ENCODE peak calls at places on chromosomes 5 and 9, in seven cellular contexts. K is tibial nerve, S is erythroblast, X is breast epithelium, H is EH, P is fibroblast of the conjunctiva, B is HT1080. F is an unnamed sample.

GRCh38 chr9:112072721-112073553 is 102.2 kb downstream of the SUSD1 start:
- DNase-seq in S (peak), H (peak), X (no peak), B (no peak), P (no peak), K (no peak), F (no peak)

GRCh38 chr9:122190597-122191381 is 31.1 kb downstream of the MORN5 start:
- DNase-seq in H (peak), X (peak), B (peak), S (no peak), P (no peak), K (no peak), F (no peak)

GRCh38 chr9:91131433-91131839 is 230.3 kb downstream of the AUH start:
- DNase-seq in K (no peak), B (peak), X (no peak), P (peak), S (no peak), H (peak), F (peak)

GRCh38 chr5:123950701-123951100 is 438.7 kb downstream of the CSNK1G3 start:
- DNase-seq in H (peak), B (no peak), X (no peak), K (no peak), S (no peak), P (no peak), F (no peak)

GRCh38 chr9:114470581-114470980 is 34.7 kb downstream of the WHRN start:
- DNase-seq in H (no peak), S (no peak), B (no peak), P (no peak), K (no peak), X (no peak), F (no peak)

GRCh38 chr5:174335682-174336364 is 290.3 kb downstream of the NSG2 start:
- DNase-seq in H (peak), X (no peak), P (no peak), K (no peak), B (peak), S (no peak), F (no peak)

GRCh38 chr9:13790055-13790454 is 510.6 kb upstream of the MPDZ start:
- DNase-seq in S (no peak), P (no peak), B (no peak), K (no peak), X (no peak), H (no peak), F (no peak)

GRCh38 chr5:179270581-179271300 is 74.5 kb downstream of the ADAMTS2 start:
- DNase-seq in H (peak), K (no peak), B (no peak), S (no peak), X (peak), P (peak), F (peak)

GRCh38 chr9:96487949-96488348 is 38.0 kb downstream of the HABP4 start:
- DNase-seq in S (no peak), H (no peak), B (no peak), K (no peak), P (no peak), X (no peak), F (no peak)

GRCh38 chr5:77935516-77936364 is 159.6 kb upstream of the TBCA start:
- DNase-seq in S (peak), P (no peak), K (no peak), X (no peak), B (peak), H (peak), F (no peak)

GRCh38 chr9:76759726-76760125 is 4.5 kb upstream of the PCA3 start:
- DNase-seq in B (no peak), H (no peak), P (no peak), K (no peak), X (no peak), S (no peak), F (no peak)

GRCh38 chr5:10863763-10864383 is 102.8 kb upstream of the DAP start:
- DNase-seq in H (peak), B (peak), X (no peak), P (peak), S (peak), K (peak), F (peak)

GRCh38 chr5:79025054-79025465 is 40.0 kb upstream of the ARSB start:
- DNase-seq in P (peak), H (peak), K (peak), B (peak), X (peak), S (peak), F (peak)

GRCh38 chr5:893711-894110 is 1.0 kb downstream of the TRIP13 start:
- DNase-seq in P (no peak), K (no peak), S (no peak), H (no peak), X (no peak), B (no peak), F (no peak)

GRCh38 chr9:126113176-126113575 is 213.5 kb upstream of the MVB12B start:
- DNase-seq in X (no peak), P (no peak), H (no peak), B (no peak), K (no peak), S (no peak), F (no peak)

GRCh38 chr9:117325789-117326185 is 89.1 kb downstream of the ASTN2 start:
- DNase-seq in X (no peak), H (no peak), S (no peak), B (no peak), P (no peak), K (no peak), F (no peak)

GRCh38 chr5:24065786-24066185 is 558.4 kb downstream of the PRDM9 start:
- DNase-seq in H (no peak), K (no peak), S (no peak), X (no peak), B (no peak), P (no peak), F (no peak)

F was measured in activated CD4-positive, CD25-positive, alpha-beta regulatory T cell treated with anti-CD3 and anti-CD28 coated beads, Interleukin-2, amount 50 U/mL, for 72 hours.